ENCODE peak calls at places on chromosomes 6 and 20, in seven cellular contexts. J, I, Z, B, E, N and A are unnamed samples.
A peak's percentile ranks its signal among the peaks of the same experiment; 100 is the strongest.

GRCh38 chr20:4069741-4070140 is 54.4 kb upstream of the RNF24 start:
- DNase-seq in N (no peak), E (no peak), J (no peak), B (no peak), I (no peak), Z (no peak), A (no peak)

GRCh38 chr20:46894971-46895905 is 595 bp downstream of the EYA2 start:
- DNase-seq in E (no peak), B (peak; percentile 36), I (no peak), N (peak; percentile 12), J (no peak), Z (no peak), A (no peak)

GRCh38 chr20:33377366-33377765 is 24.0 kb downstream of the CDK5RAP1 start:
- DNase-seq in Z (no peak), N (no peak), J (no peak), E (no peak), I (no peak), B (no peak), A (no peak)

GRCh38 chr20:48889155-48889790 is 32.2 kb upstream of the ARFGEF2 start:
- DNase-seq in E (no peak), B (no peak), I (no peak), Z (no peak), N (no peak), J (no peak), A (no peak)

GRCh38 chr20:33532753-33533459 is 43.0 kb downstream of the CBFA2T2 start:
- DNase-seq in N (no peak), I (no peak), Z (no peak), J (no peak), E (no peak), B (no peak), A (no peak)

GRCh38 chr6:37696220-37696840 is 1.4 kb downstream of the MDGA1 start:
- DNase-seq in B (peak; percentile 31), I (peak; percentile 36), Z (peak; percentile 24), N (peak; percentile 31), E (peak; percentile 39), J (no peak), A (no peak)

GRCh38 chr6:140441256-140441655 is 1066.8 kb upstream of the CITED2 start:
- DNase-seq in Z (peak; percentile 57), N (peak; percentile 32), J (peak; percentile 44), B (peak; percentile 46), E (no peak), I (peak; percentile 75), A (peak; percentile 53)

GRCh38 chr6:149176971-149177667 is 140.4 kb upstream of the TAB2 start:
- DNase-seq in E (no peak), J (no peak), I (no peak), Z (no peak), N (no peak), B (peak; percentile 58), A (no peak)

GRCh38 chr6:29627762-29628418 is 5.1 kb downstream of the GABBR1 start:
- DNase-seq in I (peak; percentile 79), J (peak; percentile 60), N (peak; percentile 80), E (peak; percentile 64), Z (peak; percentile 80), B (peak; percentile 52), A (peak; percentile 64)

GRCh38 chr20:25019381-25020155 is 27.0 kb upstream of the APMAP start:
- DNase-seq in Z (no peak), B (peak; percentile 74), J (no peak), E (no peak), I (peak; percentile 10), N (no peak), A (no peak)

GRCh38 chr20:48352042-48352441 is 475.8 kb downstream of the PREX1 start:
- DNase-seq in J (no peak), B (no peak), I (no peak), N (no peak), E (no peak), Z (no peak), A (no peak)

GRCh38 chr6:169287675-169288074 is 34.0 kb upstream of the THBS2 start:
- DNase-seq in N (no peak), I (no peak), J (no peak), E (no peak), Z (no peak), B (no peak), A (no peak)

GRCh38 chr6:53862517-53863457 is 68.0 kb downstream of the LRRC1 start:
- DNase-seq in B (no peak), I (no peak), Z (peak; percentile 31), E (no peak), J (no peak), N (no peak), A (no peak)

GRCh38 chr6:72622094-72622540 is 253 bp downstream of the KCNQ5 start:
- DNase-seq in B (peak; percentile 35), Z (no peak), J (no peak), N (peak; percentile 17), E (peak; percentile 64), I (no peak), A (peak; percentile 30)

GRCh38 chr6:144059139-144059538 is 36.2 kb downstream of the SF3B5 start:
- DNase-seq in B (no peak), N (no peak), J (no peak), Z (no peak), E (no peak), I (no peak), A (no peak)

GRCh38 chr20:5569021-5569420 is 181.2 kb upstream of the SHLD1 start:
- DNase-seq in E (no peak), I (no peak), Z (peak; percentile 74), N (no peak), J (peak; percentile 71), B (no peak), A (no peak)

GRCh38 chr20:23305098-23305497 is 45.5 kb upstream of the NXT1 start:
- DNase-seq in B (no peak), N (no peak), E (no peak), J (peak; percentile 42), Z (no peak), I (no peak), A (no peak)

GRCh38 chr6:89272611-89273010 is 42.5 kb downstream of the GABRR2 start:
- DNase-seq in Z (no peak), B (no peak), N (no peak), I (no peak), E (no peak), J (no peak), A (no peak)

GRCh38 chr6:128131566-128131965 is 230.7 kb upstream of the THEMIS start:
- DNase-seq in I (no peak), N (no peak), E (no peak), B (no peak), Z (peak; percentile 72), J (no peak), A (no peak)

GRCh38 chr20:63740070-63740500 is 509 bp downstream of the SLC2A4RG start:
- DNase-seq in J (no peak), E (peak; percentile 65), B (no peak), Z (peak; percentile 15), N (peak; percentile 65), I (peak; percentile 67), A (peak; percentile 71)

GRCh38 chr20:57870597-57871236 is 160.9 kb upstream of the PMEPA1 start:
- DNase-seq in N (no peak), Z (no peak), E (no peak), B (no peak), I (no peak), J (no peak), A (peak; percentile 17)

GRCh38 chr20:57872816-57873409 is 163.1 kb upstream of the PMEPA1 start:
- DNase-seq in N (no peak), E (no peak), J (no peak), B (no peak), I (no peak), Z (no peak), A (peak; percentile 9)

GRCh38 chr20:57869951-57870315 is 160.1 kb upstream of the PMEPA1 start:
- DNase-seq in Z (no peak), B (no peak), N (no peak), E (no peak), J (no peak), I (no peak), A (peak; percentile 27)

GRCh38 chr20:57869291-57869950 is 159.6 kb upstream of the PMEPA1 start:
- DNase-seq in Z (no peak), B (no peak), N (no peak), I (no peak), E (no peak), J (no peak), A (peak; percentile 16)

GRCh38 chr20:57871237-57871632 is 161.4 kb upstream of the PMEPA1 start:
- DNase-seq in I (no peak), Z (no peak), J (no peak), E (no peak), B (no peak), N (no peak), A (peak; percentile 21)
- TF ChIP-seq CTCF in I (no peak), Z (no peak), J (no peak), E (no peak), B (no peak), N (no peak), A (no peak)

GRCh38 chr6:15741405-15741804 is 78.6 kb upstream of the DTNBP1 start:
- DNase-seq in B (no peak), E (no peak), J (no peak), Z (no peak), N (no peak), I (no peak), A (no peak)

GRCh38 chr6:15747354-15747883 is 84.6 kb upstream of the DTNBP1 start:
- DNase-seq in J (no peak), N (no peak), I (no peak), Z (no peak), B (no peak), E (no peak), A (no peak)

GRCh38 chr6:15739867-15740266 is 77.0 kb upstream of the DTNBP1 start:
- DNase-seq in N (no peak), E (no peak), I (no peak), Z (no peak), J (no peak), B (no peak), A (no peak)

GRCh38 chr6:15748341-15748740 is 85.5 kb upstream of the DTNBP1 start:
- DNase-seq in Z (no peak), B (no peak), J (no peak), I (no peak), E (no peak), N (no peak), A (no peak)

DNA sequence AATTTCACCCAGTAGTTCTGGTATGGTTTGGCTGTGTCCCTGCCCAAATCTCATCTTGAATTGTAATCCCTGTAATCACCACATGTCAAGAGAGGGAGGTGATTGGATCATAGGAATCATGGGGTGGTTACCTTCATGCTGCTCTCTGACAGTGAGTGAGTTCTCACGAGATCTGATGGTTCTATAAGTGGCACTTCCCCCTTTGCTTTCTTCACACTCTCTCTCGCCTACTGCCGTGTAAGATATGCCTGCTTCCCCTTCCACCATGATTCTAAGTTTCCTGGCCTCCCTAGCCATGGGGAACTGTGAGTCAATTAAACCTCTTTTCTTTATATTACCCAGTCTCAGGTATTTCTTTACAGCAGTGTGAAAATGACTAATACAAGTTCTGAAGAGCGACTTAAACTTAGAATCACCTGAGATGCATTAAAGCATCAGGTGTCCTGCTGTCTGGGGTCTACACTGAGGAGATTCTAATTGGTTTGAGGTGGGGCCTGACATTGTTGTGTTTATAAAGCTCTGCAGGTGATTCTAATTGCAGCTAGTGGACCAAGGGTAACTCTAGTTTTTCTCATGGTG is 82.1 kb upstream of the DTNBP1 start:
- DNase-seq in N (no peak), I (no peak), E (no peak), J (no peak), Z (no peak), B (no peak), A (no peak)
- TF ChIP-seq CTCF in N (no peak), I (no peak), E (no peak), J (no peak), Z (no peak), B (no peak), A (no peak)

GRCh38 chr6:160041608-160042007 is 72.7 kb downstream of the IGF2R start:
- DNase-seq in Z (no peak), J (peak; percentile 44), B (peak; percentile 83), E (no peak), I (peak; percentile 84), N (peak; percentile 39), A (no peak)
- TF ChIP-seq CTCF in Z (no peak), J (no peak), B (no peak), E (no peak), I (peak; percentile 21), N (no peak), A (no peak)

GRCh38 chr6:158595223-158595622 is 35.3 kb downstream of the TMEM181 start:
- DNase-seq in J (no peak), E (no peak), I (no peak), N (no peak), B (no peak), Z (peak; percentile 24), A (no peak)
- TF ChIP-seq CTCF in J (no peak), E (no peak), I (no peak), N (no peak), B (no peak), Z (peak; percentile 27), A (no peak)